ENCODE peak calls at places on chromosome 7, in seven cellular contexts. G is colonic mucosa, B is left ventricle myocardium inferior, E is MM.1S, K is heart left ventricle, A is body of pancreas, C is pancreas. W is an unnamed sample.

GRCh38 chr7:47669178-47669878 is 87.4 kb upstream of the TNS3 start:
- DNase-seq in B (peak), C (peak), G (peak), A (peak), E (peak), K (peak), W (peak)

GRCh38 chr7:118449797-118450196 is 225.3 kb downstream of the ANKRD7 start:
- DNase-seq in C (no peak), E (peak), B (no peak), K (no peak), G (no peak), A (no peak), W (no peak)

GRCh38 chr7:112238852-112239610 is 32.5 kb downstream of the ZNF277 start:
- DNase-seq in B (no peak), K (no peak), G (no peak), A (no peak), E (no peak), C (no peak), W (no peak)

GRCh38 chr7:23544913-23545354 is 13.2 kb upstream of the TRA2A start:
- DNase-seq in A (no peak), E (peak), G (no peak), C (no peak), B (no peak), K (no peak), W (no peak)

GRCh38 chr7:44391171-44391570 is 65.8 kb upstream of the CAMK2B start:
- DNase-seq in A (no peak), C (peak), G (peak), E (no peak), K (no peak), B (no peak), W (no peak)

GRCh38 chr7:140607441-140607989 is 33.1 kb downstream of the DENND2A start:
- DNase-seq in K (peak), C (no peak), B (peak), G (peak), A (peak), E (no peak), W (peak)

GRCh38 chr7:73974948-73975926 is 52.7 kb upstream of the ELN start:
- DNase-seq in K (no peak), E (no peak), C (no peak), A (peak), G (peak), B (no peak), W (no peak)

GRCh38 chr7:138116156-138116555 is 39.9 kb downstream of the AKR1D1 start:
- DNase-seq in B (no peak), C (no peak), A (no peak), K (no peak), E (no peak), G (no peak), W (no peak)

GRCh38 chr7:36904802-36905201 is 180.5 kb upstream of the AOAH start:
- DNase-seq in B (no peak), E (no peak), G (no peak), A (no peak), K (no peak), C (no peak), W (no peak)

GRCh38 chr7:23235688-23236280 is 10.8 kb upstream of the GPNMB start:
- DNase-seq in K (no peak), C (no peak), A (no peak), B (peak), E (no peak), G (no peak), W (no peak)

W was measured in left colon.